ENCODE peak calls at places on chromosomes 11 and 22, in eight cellular contexts. One of them, this sample, is unnamed.

GRCh38 chr22:20421507-20421874 is 16.1 kb downstream of the SCARF2 start:
- DNase-seq in uterus: no peak
- DNase-seq in suprapubic skin: no peak
- DNase-seq in CD4-positive, CD25-positive, alpha-beta regulatory T cell: no peak
- DNase-seq in kidney: peak; percentile 11
- DNase-seq in psoas muscle: no peak
- DNase-seq in upper lobe of right lung: peak; percentile 15
- DNase-seq in body of pancreas: no peak
- DNase-seq in this sample: no peak

GRCh38 chr11:94450061-94450460 is 43.6 kb downstream of the MRE11 start:
- DNase-seq in uterus: no peak
- DNase-seq in suprapubic skin: no peak
- DNase-seq in CD4-positive, CD25-positive, alpha-beta regulatory T cell: no peak
- DNase-seq in kidney: no peak
- DNase-seq in psoas muscle: no peak
- DNase-seq in upper lobe of right lung: no peak
- DNase-seq in body of pancreas: no peak
- DNase-seq in this sample: no peak

GRCh38 chr22:40345271-40345670 is 1.0 kb upstream of the ADSL start:
- DNase-seq in uterus: no peak
- DNase-seq in suprapubic skin: no peak
- DNase-seq in CD4-positive, CD25-positive, alpha-beta regulatory T cell: peak; percentile 23
- DNase-seq in kidney: no peak
- DNase-seq in psoas muscle: peak; percentile 63
- DNase-seq in upper lobe of right lung: no peak
- DNase-seq in body of pancreas: no peak
- DNase-seq in this sample: no peak

GRCh38 chr22:27452916-27453315 is 348.6 kb downstream of the MN1 start:
- DNase-seq in uterus: no peak
- DNase-seq in suprapubic skin: no peak
- DNase-seq in CD4-positive, CD25-positive, alpha-beta regulatory T cell: no peak
- DNase-seq in kidney: no peak
- DNase-seq in psoas muscle: no peak
- DNase-seq in upper lobe of right lung: no peak
- DNase-seq in body of pancreas: no peak
- DNase-seq in this sample: no peak

GRCh38 chr11:34242037-34242625 is 115.7 kb downstream of the ABTB2 start:
- DNase-seq in uterus: no peak
- DNase-seq in suprapubic skin: no peak
- DNase-seq in CD4-positive, CD25-positive, alpha-beta regulatory T cell: no peak
- DNase-seq in kidney: peak; percentile 82
- DNase-seq in psoas muscle: no peak
- DNase-seq in upper lobe of right lung: no peak
- DNase-seq in body of pancreas: no peak
- DNase-seq in this sample: no peak

GRCh38 chr22:50733521-50734342 is 4.3 kb upstream of the ACR start:
- DNase-seq in uterus: no peak
- DNase-seq in suprapubic skin: peak; percentile 70
- DNase-seq in CD4-positive, CD25-positive, alpha-beta regulatory T cell: no peak
- DNase-seq in kidney: peak; percentile 56
- DNase-seq in psoas muscle: peak; percentile 39
- DNase-seq in upper lobe of right lung: peak; percentile 55
- DNase-seq in body of pancreas: peak; percentile 8
- DNase-seq in this sample: no peak

GRCh38 chr11:15113381-15113780 is 1.3 kb upstream of the INSC start:
- DNase-seq in uterus: no peak
- DNase-seq in suprapubic skin: no peak
- DNase-seq in CD4-positive, CD25-positive, alpha-beta regulatory T cell: no peak
- DNase-seq in kidney: no peak
- DNase-seq in psoas muscle: no peak
- DNase-seq in upper lobe of right lung: no peak
- DNase-seq in body of pancreas: no peak
- DNase-seq in this sample: no peak

GRCh38 chr11:118921929-118922744 is 3.6 kb downstream of the BCL9L start:
- DNase-seq in uterus: peak; percentile 78
- DNase-seq in suprapubic skin: no peak
- DNase-seq in CD4-positive, CD25-positive, alpha-beta regulatory T cell: no peak
- DNase-seq in kidney: peak; percentile 96
- DNase-seq in psoas muscle: peak; percentile 95
- DNase-seq in upper lobe of right lung: peak; percentile 91
- DNase-seq in body of pancreas: peak; percentile 90
- DNase-seq in this sample: no peak

GRCh38 chr11:83760942-83761341 is 474.8 kb upstream of the CCDC90B start:
- DNase-seq in uterus: no peak
- DNase-seq in suprapubic skin: no peak
- DNase-seq in CD4-positive, CD25-positive, alpha-beta regulatory T cell: no peak
- DNase-seq in kidney: no peak
- DNase-seq in psoas muscle: no peak
- DNase-seq in upper lobe of right lung: no peak
- DNase-seq in body of pancreas: no peak
- DNase-seq in this sample: no peak

GRCh38 chr22:46148336-46148735 is 2.0 kb upstream of the PPARA start:
- DNase-seq in uterus: no peak
- DNase-seq in suprapubic skin: no peak
- DNase-seq in CD4-positive, CD25-positive, alpha-beta regulatory T cell: no peak
- DNase-seq in kidney: peak; percentile 20
- DNase-seq in psoas muscle: no peak
- DNase-seq in upper lobe of right lung: no peak
- DNase-seq in body of pancreas: no peak
- DNase-seq in this sample: no peak
- H3K27ac ChIP-seq in uterus: peak overlapping the region; percentile 94
- H3K27ac ChIP-seq in suprapubic skin: peak overlapping the region; percentile 89
- H3K27ac ChIP-seq in CD4-positive, CD25-positive, alpha-beta regulatory T cell: no peak overlapping the region
- H3K27ac ChIP-seq in kidney: peak overlapping the region; percentile 95
- H3K27ac ChIP-seq in psoas muscle: peak overlapping the region; percentile 53
- H3K27ac ChIP-seq in upper lobe of right lung: peak overlapping the region; percentile 89
- H3K27ac ChIP-seq in body of pancreas: no peak overlapping the region
- H3K27ac ChIP-seq in this sample: peak overlapping the region; percentile 1

GRCh38 chr11:85948884-85949283 is 93.7 kb downstream of the CCDC83 start:
- DNase-seq in uterus: no peak
- DNase-seq in suprapubic skin: no peak
- DNase-seq in CD4-positive, CD25-positive, alpha-beta regulatory T cell: no peak
- DNase-seq in kidney: no peak
- DNase-seq in psoas muscle: no peak
- DNase-seq in upper lobe of right lung: no peak
- DNase-seq in body of pancreas: no peak
- DNase-seq in this sample: no peak
- H3K27ac ChIP-seq in uterus: no peak overlapping the region
- H3K27ac ChIP-seq in suprapubic skin: no peak overlapping the region
- H3K27ac ChIP-seq in CD4-positive, CD25-positive, alpha-beta regulatory T cell: no peak overlapping the region
- H3K27ac ChIP-seq in kidney: peak overlapping the region; percentile 56
- H3K27ac ChIP-seq in psoas muscle: no peak overlapping the region
- H3K27ac ChIP-seq in upper lobe of right lung: no peak overlapping the region
- H3K27ac ChIP-seq in body of pancreas: no peak overlapping the region
- H3K27ac ChIP-seq in this sample: peak overlapping the region; percentile 82

GRCh38 chr11:61114913-61115312 is 12.6 kb downstream of the CD5 start:
- DNase-seq in uterus: no peak
- DNase-seq in suprapubic skin: no peak
- DNase-seq in CD4-positive, CD25-positive, alpha-beta regulatory T cell: no peak
- DNase-seq in kidney: no peak
- DNase-seq in psoas muscle: no peak
- DNase-seq in upper lobe of right lung: no peak
- DNase-seq in body of pancreas: no peak
- DNase-seq in this sample: no peak
- H3K27ac ChIP-seq in uterus: no peak overlapping the region
- H3K27ac ChIP-seq in suprapubic skin: no peak overlapping the region
- H3K27ac ChIP-seq in CD4-positive, CD25-positive, alpha-beta regulatory T cell: peak overlapping the region; percentile 6
- H3K27ac ChIP-seq in kidney: no peak overlapping the region
- H3K27ac ChIP-seq in psoas muscle: no peak overlapping the region
- H3K27ac ChIP-seq in upper lobe of right lung: no peak overlapping the region
- H3K27ac ChIP-seq in body of pancreas: no peak overlapping the region
- H3K27ac ChIP-seq in this sample: no peak overlapping the region

GRCh38 chr11:92316410-92316809 is 91.8 kb downstream of the FAT3 start:
- DNase-seq in uterus: no peak
- DNase-seq in suprapubic skin: no peak
- DNase-seq in CD4-positive, CD25-positive, alpha-beta regulatory T cell: no peak
- DNase-seq in kidney: no peak
- DNase-seq in psoas muscle: no peak
- DNase-seq in upper lobe of right lung: no peak
- DNase-seq in body of pancreas: no peak
- DNase-seq in this sample: no peak

GRCh38 chr11:92314499-92314898 is 89.9 kb downstream of the FAT3 start:
- DNase-seq in uterus: no peak
- DNase-seq in suprapubic skin: no peak
- DNase-seq in CD4-positive, CD25-positive, alpha-beta regulatory T cell: no peak
- DNase-seq in kidney: no peak
- DNase-seq in psoas muscle: no peak
- DNase-seq in upper lobe of right lung: no peak
- DNase-seq in body of pancreas: no peak
- DNase-seq in this sample: no peak

GRCh38 chr11:92306966-92307504 is 82.4 kb downstream of the FAT3 start:
- DNase-seq in uterus: no peak
- DNase-seq in suprapubic skin: no peak
- DNase-seq in CD4-positive, CD25-positive, alpha-beta regulatory T cell: no peak
- DNase-seq in kidney: no peak
- DNase-seq in psoas muscle: no peak
- DNase-seq in upper lobe of right lung: no peak
- DNase-seq in body of pancreas: no peak
- DNase-seq in this sample: no peak

GRCh38 chr11:92308366-92308765 is 83.7 kb downstream of the FAT3 start:
- DNase-seq in uterus: no peak
- DNase-seq in suprapubic skin: no peak
- DNase-seq in CD4-positive, CD25-positive, alpha-beta regulatory T cell: no peak
- DNase-seq in kidney: no peak
- DNase-seq in psoas muscle: no peak
- DNase-seq in upper lobe of right lung: no peak
- DNase-seq in body of pancreas: no peak
- DNase-seq in this sample: no peak

GRCh38 chr11:92311616-92312449 is 87.2 kb downstream of the FAT3 start:
- DNase-seq in uterus: no peak
- DNase-seq in suprapubic skin: no peak
- DNase-seq in CD4-positive, CD25-positive, alpha-beta regulatory T cell: no peak
- DNase-seq in kidney: no peak
- DNase-seq in psoas muscle: no peak
- DNase-seq in upper lobe of right lung: no peak
- DNase-seq in body of pancreas: no peak
- DNase-seq in this sample: no peak
- H3K27ac ChIP-seq in uterus: no peak overlapping the region
- H3K27ac ChIP-seq in suprapubic skin: no peak overlapping the region
- H3K27ac ChIP-seq in CD4-positive, CD25-positive, alpha-beta regulatory T cell: no peak overlapping the region
- H3K27ac ChIP-seq in kidney: no peak overlapping the region
- H3K27ac ChIP-seq in psoas muscle: no peak overlapping the region
- H3K27ac ChIP-seq in upper lobe of right lung: no peak overlapping the region
- H3K27ac ChIP-seq in body of pancreas: no peak overlapping the region
- H3K27ac ChIP-seq in this sample: no peak overlapping the region

GRCh38 chr11:72723508-72723907 is 28.7 kb downstream of the ARAP1 start:
- DNase-seq in uterus: no peak
- DNase-seq in suprapubic skin: no peak
- DNase-seq in CD4-positive, CD25-positive, alpha-beta regulatory T cell: no peak
- DNase-seq in kidney: peak; percentile 43
- DNase-seq in psoas muscle: peak; percentile 19
- DNase-seq in upper lobe of right lung: no peak
- DNase-seq in body of pancreas: no peak
- DNase-seq in this sample: no peak

GRCh38 chr11:72722050-72722748 is 30.0 kb downstream of the ARAP1 start:
- DNase-seq in uterus: peak; percentile 90
- DNase-seq in suprapubic skin: peak; percentile 93
- DNase-seq in CD4-positive, CD25-positive, alpha-beta regulatory T cell: peak; percentile 77
- DNase-seq in kidney: peak; percentile 96
- DNase-seq in psoas muscle: peak; percentile 92
- DNase-seq in upper lobe of right lung: peak; percentile 92
- DNase-seq in body of pancreas: peak; percentile 90
- DNase-seq in this sample: peak; percentile 75

GRCh38 chr11:72725731-72726042 is 26.5 kb downstream of the ARAP1 start:
- DNase-seq in uterus: no peak
- DNase-seq in suprapubic skin: no peak
- DNase-seq in CD4-positive, CD25-positive, alpha-beta regulatory T cell: no peak
- DNase-seq in kidney: no peak
- DNase-seq in psoas muscle: no peak
- DNase-seq in upper lobe of right lung: no peak
- DNase-seq in body of pancreas: no peak
- DNase-seq in this sample: no peak

GRCh38 chr11:72724851-72725730 is 27.1 kb downstream of the ARAP1 start:
- DNase-seq in uterus: peak; percentile 87
- DNase-seq in suprapubic skin: no peak
- DNase-seq in CD4-positive, CD25-positive, alpha-beta regulatory T cell: peak; percentile 75
- DNase-seq in kidney: peak; percentile 77
- DNase-seq in psoas muscle: peak; percentile 79
- DNase-seq in upper lobe of right lung: no peak
- DNase-seq in body of pancreas: peak; percentile 82
- DNase-seq in this sample: no peak

GRCh38 chr11:72724021-72724561 is 28.1 kb downstream of the ARAP1 start:
- DNase-seq in uterus: no peak
- DNase-seq in suprapubic skin: no peak
- DNase-seq in CD4-positive, CD25-positive, alpha-beta regulatory T cell: no peak
- DNase-seq in kidney: peak; percentile 54
- DNase-seq in psoas muscle: peak; percentile 41
- DNase-seq in upper lobe of right lung: no peak
- DNase-seq in body of pancreas: no peak
- DNase-seq in this sample: no peak
- H3K27ac ChIP-seq in uterus: no peak overlapping the region
- H3K27ac ChIP-seq in suprapubic skin: peak overlapping the region; percentile 85
- H3K27ac ChIP-seq in CD4-positive, CD25-positive, alpha-beta regulatory T cell: no peak overlapping the region
- H3K27ac ChIP-seq in kidney: peak overlapping the region; percentile 4
- H3K27ac ChIP-seq in psoas muscle: no peak overlapping the region
- H3K27ac ChIP-seq in upper lobe of right lung: peak overlapping the region; percentile 91
- H3K27ac ChIP-seq in body of pancreas: peak overlapping the region; percentile 37
- H3K27ac ChIP-seq in this sample: peak overlapping the region; percentile 84

DNA sequence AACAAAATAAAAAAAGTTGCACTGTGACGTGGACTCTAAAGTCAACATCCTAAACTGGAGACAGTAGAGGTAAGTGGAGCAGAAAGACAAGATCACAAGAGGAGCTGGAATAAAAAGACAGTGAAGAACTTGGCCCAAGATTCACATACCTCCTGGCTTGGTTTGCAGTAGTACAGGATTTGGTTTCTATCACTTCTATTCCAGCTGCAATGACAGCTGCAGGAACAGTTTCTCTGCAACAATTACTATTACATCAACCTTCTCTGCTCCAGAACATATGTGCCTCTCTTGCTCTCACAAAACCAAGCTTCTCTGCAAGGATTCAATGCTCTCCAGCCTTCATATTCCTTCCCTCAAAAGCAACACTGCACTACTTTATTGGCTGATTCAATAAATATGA is 7.8 kb upstream of the KDM2A start:
- DNase-seq in uterus: no peak
- DNase-seq in suprapubic skin: no peak
- DNase-seq in CD4-positive, CD25-positive, alpha-beta regulatory T cell: no peak
- DNase-seq in kidney: no peak
- DNase-seq in psoas muscle: no peak
- DNase-seq in upper lobe of right lung: no peak
- DNase-seq in body of pancreas: no peak
- DNase-seq in this sample: no peak
- H3K27ac ChIP-seq in uterus: no peak overlapping the region
- H3K27ac ChIP-seq in suprapubic skin: peak overlapping the region; percentile 11
- H3K27ac ChIP-seq in CD4-positive, CD25-positive, alpha-beta regulatory T cell: no peak overlapping the region
- H3K27ac ChIP-seq in kidney: no peak overlapping the region
- H3K27ac ChIP-seq in psoas muscle: peak overlapping the region; percentile 18
- H3K27ac ChIP-seq in upper lobe of right lung: no peak overlapping the region
- H3K27ac ChIP-seq in body of pancreas: no peak overlapping the region
- H3K27ac ChIP-seq in this sample: no peak overlapping the region

This sample was measured in epithelial cell of prostate.